ENCODE peak calls at places on chromosomes 5 and 9, in nine cellular contexts. L, X, K, S, J, R, G, H and M are unnamed samples.

GRCh38 chr5:132223861-132224260 is 3.8 kb downstream of the P4HA2 start:
- DNase-seq in L (no peak), X (no peak), K (no peak), S (no peak), J (no peak), R (no peak), G (no peak), H (no peak), M (no peak)

GRCh38 chr9:138038244-138038671 is 160.7 kb downstream of the CACNA1B start:
- DNase-seq in L (no peak), X (peak; percentile 8), K (no peak), S (no peak), J (no peak), R (peak; percentile 34), G (no peak), H (peak; percentile 33), M (peak; percentile 13)

GRCh38 chr5:54021413-54022155 is 288.8 kb downstream of the ARL15 start:
- DNase-seq in L (no peak), X (no peak), K (peak; percentile 44), S (no peak), J (no peak), R (no peak), G (no peak), H (no peak), M (no peak)

GRCh38 chr5:159855476-159856157 is 60.7 kb upstream of the ADRA1B start:
- DNase-seq in L (no peak), X (no peak), K (no peak), S (no peak), J (no peak), R (no peak), G (no peak), H (no peak), M (no peak)

GRCh38 chr9:20479419-20480155 is 142.7 kb downstream of the MLLT3 start:
- DNase-seq in L (peak; percentile 20), X (no peak), K (no peak), S (no peak), J (no peak), R (no peak), G (no peak), H (no peak), M (no peak)

GRCh38 chr9:79945495-79945894 is 373.7 kb downstream of the TLE4 start:
- DNase-seq in L (no peak), X (no peak), K (no peak), S (no peak), J (no peak), R (no peak), G (no peak), H (no peak), M (no peak)

GRCh38 chr9:130894546-130894945 is 2.1 kb downstream of the QRFP start:
- DNase-seq in L (no peak), X (no peak), K (no peak), S (no peak), J (no peak), R (no peak), G (no peak), H (no peak), M (no peak)

GRCh38 chr5:31935702-31936347 is 238.3 kb downstream of the GOLPH3 start:
- DNase-seq in L (no peak), X (peak; percentile 21), K (peak; percentile 13), S (no peak), J (no peak), R (no peak), G (no peak), H (no peak), M (peak; percentile 48)

GRCh38 chr9:124721109-124721850 is 49.8 kb downstream of the NR6A1 start:
- DNase-seq in L (no peak), X (no peak), K (peak; percentile 84), S (no peak), J (no peak), R (no peak), G (peak; percentile 59), H (no peak), M (no peak)

GRCh38 chr5:41087461-41087860 is 16.3 kb upstream of the MROH2B start:
- DNase-seq in L (no peak), X (no peak), K (peak; percentile 64), S (no peak), J (no peak), R (no peak), G (no peak), H (no peak), M (no peak)

GRCh38 chr5:157541452-157542118 is 34.0 kb downstream of the ADAM19 start:
- DNase-seq in L (no peak), X (no peak), K (no peak), S (no peak), J (no peak), R (no peak), G (no peak), H (no peak), M (no peak)

GRCh38 chr5:9775339-9775738 is 145.2 kb upstream of the TAS2R1 start:
- DNase-seq in L (no peak), X (no peak), K (peak; percentile 61), S (no peak), J (no peak), R (no peak), G (no peak), H (no peak), M (no peak)

GRCh38 chr9:21965401-21965951 is 28.7 kb downstream of the CDKN2A start:
- DNase-seq in L (peak; percentile 78), X (peak; percentile 57), K (peak; percentile 80), S (no peak), J (peak; percentile 70), R (peak; percentile 66), G (no peak), H (peak; percentile 55), M (peak; percentile 67)

GRCh38 chr5:14134086-14134485 is 9.1 kb upstream of the TRIO start:
- DNase-seq in L (no peak), X (no peak), K (no peak), S (no peak), J (no peak), R (no peak), G (no peak), H (no peak), M (no peak)

GRCh38 chr5:83107692-83108410 is 30.5 kb downstream of the XRCC4 start:
- DNase-seq in L (no peak), X (no peak), K (no peak), S (no peak), J (no peak), R (no peak), G (no peak), H (no peak), M (no peak)

GRCh38 chr5:116174111-116174510 is 89.3 kb downstream of the COMMD10 start:
- DNase-seq in L (no peak), X (no peak), K (no peak), S (no peak), J (no peak), R (no peak), G (no peak), H (no peak), M (no peak)

GRCh38 chr9:134662143-134662876 is 20.7 kb downstream of the COL5A1 start:
- DNase-seq in L (no peak), X (peak; percentile 37), K (peak; percentile 97), S (peak; percentile 64), J (peak; percentile 51), R (no peak), G (no peak), H (no peak), M (no peak)

GRCh38 chr5:1272201-1272600 is 22.7 kb downstream of the TERT start:
- DNase-seq in L (no peak), X (no peak), K (no peak), S (no peak), J (no peak), R (no peak), G (no peak), H (no peak), M (no peak)

GRCh38 chr5:51632794-51633193 is 249.5 kb downstream of the ISL1 start:
- DNase-seq in L (no peak), X (no peak), K (no peak), S (no peak), J (no peak), R (no peak), G (no peak), H (no peak), M (peak; percentile 26)

GRCh38 chr5:102792705-102793104 is 37.6 kb downstream of the PAM start:
- DNase-seq in L (no peak), X (no peak), K (peak; percentile 18), S (no peak), J (no peak), R (no peak), G (no peak), H (no peak), M (no peak)

GRCh38 chr9:129773262-129774048 is 20.6 kb upstream of the PTGES start:
- DNase-seq in L (no peak), X (peak; percentile 70), K (peak; percentile 95), S (peak; percentile 63), J (peak; percentile 24), R (no peak), G (no peak), H (no peak), M (peak; percentile 53)

GRCh38 chr5:135457424-135458071 is 5.4 kb upstream of the TIFAB start:
- DNase-seq in L (peak; percentile 82), X (peak; percentile 56), K (peak; percentile 55), S (no peak), J (peak; percentile 69), R (peak; percentile 73), G (peak; percentile 74), H (no peak), M (peak; percentile 60)

GRCh38 chr9:137607141-137607857 is 1.8 kb downstream of the ARRDC1 start:
- DNase-seq in L (no peak), X (peak; percentile 35), K (no peak), S (no peak), J (no peak), R (no peak), G (no peak), H (no peak), M (no peak)

GRCh38 chr5:84091400-84091799 is 293.3 kb downstream of the EDIL3 start:
- DNase-seq in L (no peak), X (no peak), K (no peak), S (no peak), J (no peak), R (no peak), G (no peak), H (no peak), M (no peak)

GRCh38 chr5:6710078-6710477 is 3.2 kb upstream of the TENT4A start:
- DNase-seq in L (no peak), X (no peak), K (no peak), S (no peak), J (no peak), R (peak; percentile 63), G (no peak), H (no peak), M (no peak)

GRCh38 chr5:33641722-33642505 is 201.1 kb downstream of the TARS1 start:
- DNase-seq in L (no peak), X (no peak), K (peak; percentile 18), S (no peak), J (no peak), R (no peak), G (no peak), H (no peak), M (no peak)

GRCh38 chr5:80190960-80191359 is 64.9 kb downstream of the SERINC5 start:
- DNase-seq in L (no peak), X (no peak), K (no peak), S (no peak), J (no peak), R (no peak), G (no peak), H (no peak), M (no peak)

GRCh38 chr9:132404228-132404881 is 2.3 kb downstream of the TTF1 start:
- DNase-seq in L (peak; percentile 71), X (no peak), K (no peak), S (no peak), J (no peak), R (no peak), G (no peak), H (no peak), M (no peak)

GRCh38 chr5:133075572-133076536 is 24.0 kb downstream of the HSPA4 start:
- DNase-seq in L (no peak), X (no peak), K (peak; percentile 3), S (no peak), J (no peak), R (no peak), G (no peak), H (no peak), M (no peak)

GRCh38 chr9:122526602-122527001 is 491 bp downstream of the OR1N1 start:
- DNase-seq in L (no peak), X (no peak), K (no peak), S (no peak), J (no peak), R (no peak), G (no peak), H (no peak), M (no peak)

GRCh38 chr5:2291146-2291840 is 408.6 kb upstream of the IRX4 start:
- DNase-seq in L (no peak), X (no peak), K (no peak), S (no peak), J (no peak), R (no peak), G (no peak), H (no peak), M (no peak)